ENCODE peak calls at places on chromosomes 13 and 19, in ten cellular contexts. One of them, this sample, is unnamed.

GRCh38 chr19:45761714-45762113 is 7.3 kb downstream of the SIX5 start:
- DNase-seq in glutamatergic neuron: no peak
- DNase-seq in A549: no peak
- DNase-seq in GM12865: no peak
- DNase-seq in uterus: no peak
- DNase-seq in foreskin fibroblast: no peak
- DNase-seq in progenitor cell of endocrine pancreas: no peak
- DNase-seq in AG09309: no peak
- DNase-seq in IMR-90: no peak
- DNase-seq in heart left ventricle: no peak
- DNase-seq in this sample: no peak

GRCh38 chr13:59658027-59658735 is 505.5 kb downstream of the DIAPH3 start:
- DNase-seq in uterus: no peak
- DNase-seq in heart left ventricle: no peak
- DNase-seq in AG09309: no peak
- DNase-seq in GM12865: no peak
- DNase-seq in IMR-90: no peak
- DNase-seq in progenitor cell of endocrine pancreas: no peak
- DNase-seq in A549: no peak
- DNase-seq in foreskin fibroblast: no peak
- DNase-seq in glutamatergic neuron: no peak
- DNase-seq in this sample: no peak

GRCh38 chr19:42519108-42519507 is 9.2 kb downstream of the CEACAM1 start:
- DNase-seq in glutamatergic neuron: no peak
- DNase-seq in heart left ventricle: no peak
- DNase-seq in AG09309: no peak
- DNase-seq in foreskin fibroblast: no peak
- DNase-seq in A549: no peak
- DNase-seq in uterus: no peak
- DNase-seq in IMR-90: no peak
- DNase-seq in GM12865: no peak
- DNase-seq in progenitor cell of endocrine pancreas: no peak
- DNase-seq in this sample: no peak

GRCh38 chr13:80363890-80364503 is 23.1 kb upstream of the SPRY2 start:
- DNase-seq in heart left ventricle: no peak
- DNase-seq in AG09309: no peak
- DNase-seq in A549: no peak
- DNase-seq in IMR-90: peak; percentile 49
- DNase-seq in foreskin fibroblast: peak; percentile 67
- DNase-seq in glutamatergic neuron: no peak
- DNase-seq in uterus: no peak
- DNase-seq in progenitor cell of endocrine pancreas: no peak
- DNase-seq in GM12865: peak; percentile 23
- DNase-seq in this sample: no peak

GRCh38 chr13:98172570-98173405 is 4.3 kb downstream of the RNF113B start:
- DNase-seq in heart left ventricle: no peak
- DNase-seq in AG09309: no peak
- DNase-seq in glutamatergic neuron: no peak
- DNase-seq in uterus: no peak
- DNase-seq in IMR-90: peak; percentile 45
- DNase-seq in GM12865: no peak
- DNase-seq in A549: no peak
- DNase-seq in foreskin fibroblast: peak; percentile 18
- DNase-seq in progenitor cell of endocrine pancreas: no peak
- DNase-seq in this sample: no peak

GRCh38 chr13:102402292-102402691 is 444 bp upstream of the FGF14 start:
- DNase-seq in glutamatergic neuron: peak; percentile 77
- DNase-seq in foreskin fibroblast: peak; percentile 86
- DNase-seq in heart left ventricle: peak; percentile 37
- DNase-seq in progenitor cell of endocrine pancreas: no peak
- DNase-seq in GM12865: no peak
- DNase-seq in uterus: peak; percentile 23
- DNase-seq in IMR-90: peak; percentile 39
- DNase-seq in A549: no peak
- DNase-seq in AG09309: no peak
- DNase-seq in this sample: no peak

GRCh38 chr19:2039082-2039958 is 11.7 kb downstream of the MKNK2 start:
- DNase-seq in IMR-90: no peak
- DNase-seq in GM12865: peak; percentile 10
- DNase-seq in glutamatergic neuron: peak; percentile 32
- DNase-seq in heart left ventricle: peak; percentile 55
- DNase-seq in uterus: no peak
- DNase-seq in progenitor cell of endocrine pancreas: no peak
- DNase-seq in AG09309: no peak
- DNase-seq in foreskin fibroblast: no peak
- DNase-seq in A549: no peak
- DNase-seq in this sample: no peak

GRCh38 chr13:100269837-100270236 is 180.9 kb downstream of the PCCA start:
- DNase-seq in A549: no peak
- DNase-seq in foreskin fibroblast: peak; percentile 83
- DNase-seq in GM12865: no peak
- DNase-seq in uterus: peak; percentile 59
- DNase-seq in glutamatergic neuron: no peak
- DNase-seq in AG09309: peak; percentile 7
- DNase-seq in heart left ventricle: peak; percentile 75
- DNase-seq in progenitor cell of endocrine pancreas: no peak
- DNase-seq in IMR-90: peak; percentile 82
- DNase-seq in this sample: peak; percentile 13

GRCh38 chr13:103431880-103432279 is 365.7 kb upstream of the SLC10A2 start:
- DNase-seq in A549: no peak
- DNase-seq in AG09309: no peak
- DNase-seq in glutamatergic neuron: no peak
- DNase-seq in foreskin fibroblast: no peak
- DNase-seq in progenitor cell of endocrine pancreas: no peak
- DNase-seq in IMR-90: no peak
- DNase-seq in heart left ventricle: no peak
- DNase-seq in GM12865: no peak
- DNase-seq in uterus: no peak
- DNase-seq in this sample: no peak

GRCh38 chr13:111272117-111272516 is 48.3 kb upstream of the TEX29 start:
- DNase-seq in GM12865: no peak
- DNase-seq in heart left ventricle: no peak
- DNase-seq in glutamatergic neuron: no peak
- DNase-seq in A549: no peak
- DNase-seq in IMR-90: no peak
- DNase-seq in uterus: no peak
- DNase-seq in AG09309: no peak
- DNase-seq in foreskin fibroblast: no peak
- DNase-seq in progenitor cell of endocrine pancreas: no peak
- DNase-seq in this sample: no peak

GRCh38 chr13:72637561-72637960 is 89.9 kb downstream of the MZT1 start:
- DNase-seq in GM12865: no peak
- DNase-seq in glutamatergic neuron: no peak
- DNase-seq in IMR-90: no peak
- DNase-seq in heart left ventricle: no peak
- DNase-seq in A549: no peak
- DNase-seq in progenitor cell of endocrine pancreas: no peak
- DNase-seq in foreskin fibroblast: no peak
- DNase-seq in uterus: no peak
- DNase-seq in AG09309: no peak
- DNase-seq in this sample: no peak

GRCh38 chr13:101473458-101473857 is 21.0 kb downstream of the ITGBL1 start:
- DNase-seq in foreskin fibroblast: peak; percentile 97
- DNase-seq in AG09309: no peak
- DNase-seq in GM12865: no peak
- DNase-seq in heart left ventricle: peak; percentile 41
- DNase-seq in glutamatergic neuron: no peak
- DNase-seq in uterus: no peak
- DNase-seq in progenitor cell of endocrine pancreas: no peak
- DNase-seq in IMR-90: peak; percentile 91
- DNase-seq in A549: no peak
- DNase-seq in this sample: peak; percentile 85

GRCh38 chr19:23996549-23996948 is 81.9 kb downstream of the ZNF726 start:
- DNase-seq in GM12865: no peak
- DNase-seq in heart left ventricle: no peak
- DNase-seq in AG09309: no peak
- DNase-seq in uterus: no peak
- DNase-seq in A549: peak; percentile 35
- DNase-seq in foreskin fibroblast: peak; percentile 12
- DNase-seq in IMR-90: no peak
- DNase-seq in progenitor cell of endocrine pancreas: no peak
- DNase-seq in glutamatergic neuron: no peak
- DNase-seq in this sample: no peak

GRCh38 chr13:46542833-46543232 is 10.1 kb upstream of the LRCH1 start:
- DNase-seq in IMR-90: no peak
- DNase-seq in A549: no peak
- DNase-seq in GM12865: peak; percentile 46
- DNase-seq in uterus: no peak
- DNase-seq in heart left ventricle: no peak
- DNase-seq in glutamatergic neuron: no peak
- DNase-seq in AG09309: no peak
- DNase-seq in progenitor cell of endocrine pancreas: no peak
- DNase-seq in foreskin fibroblast: no peak
- DNase-seq in this sample: no peak

GRCh38 chr13:101049166-101049850 is 367.0 kb downstream of the NALCN start:
- DNase-seq in IMR-90: no peak
- DNase-seq in AG09309: no peak
- DNase-seq in A549: no peak
- DNase-seq in foreskin fibroblast: no peak
- DNase-seq in glutamatergic neuron: no peak
- DNase-seq in GM12865: no peak
- DNase-seq in heart left ventricle: no peak
- DNase-seq in progenitor cell of endocrine pancreas: no peak
- DNase-seq in uterus: no peak
- DNase-seq in this sample: no peak

GRCh38 chr19:9850235-9850959 is 15.3 kb downstream of the PIN1 start:
- DNase-seq in uterus: no peak
- DNase-seq in foreskin fibroblast: no peak
- DNase-seq in AG09309: no peak
- DNase-seq in glutamatergic neuron: peak; percentile 78
- DNase-seq in A549: no peak
- DNase-seq in IMR-90: no peak
- DNase-seq in progenitor cell of endocrine pancreas: no peak
- DNase-seq in GM12865: no peak
- DNase-seq in heart left ventricle: no peak
- DNase-seq in this sample: no peak

GRCh38 chr19:9848060-9848459 is 12.9 kb downstream of the PIN1 start:
- DNase-seq in AG09309: no peak
- DNase-seq in GM12865: no peak
- DNase-seq in A549: no peak
- DNase-seq in IMR-90: no peak
- DNase-seq in uterus: no peak
- DNase-seq in glutamatergic neuron: peak; percentile 76
- DNase-seq in heart left ventricle: no peak
- DNase-seq in progenitor cell of endocrine pancreas: peak; percentile 40
- DNase-seq in foreskin fibroblast: no peak
- DNase-seq in this sample: no peak

GRCh38 chr19:9848761-9849160 is 13.6 kb downstream of the PIN1 start:
- DNase-seq in progenitor cell of endocrine pancreas: no peak
- DNase-seq in uterus: no peak
- DNase-seq in glutamatergic neuron: no peak
- DNase-seq in IMR-90: no peak
- DNase-seq in foreskin fibroblast: no peak
- DNase-seq in GM12865: no peak
- DNase-seq in A549: no peak
- DNase-seq in heart left ventricle: no peak
- DNase-seq in AG09309: no peak
- DNase-seq in this sample: no peak

GRCh38 chr19:9849786-9850185 is 14.7 kb downstream of the PIN1 start:
- DNase-seq in heart left ventricle: no peak
- DNase-seq in uterus: no peak
- DNase-seq in GM12865: no peak
- DNase-seq in AG09309: no peak
- DNase-seq in foreskin fibroblast: no peak
- DNase-seq in A549: no peak
- DNase-seq in glutamatergic neuron: no peak
- DNase-seq in progenitor cell of endocrine pancreas: no peak
- DNase-seq in IMR-90: no peak
- DNase-seq in this sample: no peak

GRCh38 chr19:9847087-9847671 is 12.1 kb downstream of the PIN1 start:
- DNase-seq in GM12865: peak; percentile 20
- DNase-seq in A549: peak; percentile 66
- DNase-seq in progenitor cell of endocrine pancreas: no peak
- DNase-seq in uterus: peak; percentile 69
- DNase-seq in AG09309: peak; percentile 91
- DNase-seq in IMR-90: peak; percentile 97
- DNase-seq in heart left ventricle: peak; percentile 50
- DNase-seq in foreskin fibroblast: peak; percentile 97
- DNase-seq in glutamatergic neuron: peak; percentile 78
- DNase-seq in this sample: peak; percentile 95
- TF ChIP-seq CTCF in GM12865: no peak
- TF ChIP-seq CTCF in A549: peak; percentile 48
- TF ChIP-seq CTCF in progenitor cell of endocrine pancreas: peak; percentile 40
- TF ChIP-seq CTCF in uterus: peak; percentile 34
- TF ChIP-seq CTCF in AG09309: peak; percentile 97
- TF ChIP-seq CTCF in IMR-90: peak; percentile 92
- TF ChIP-seq CTCF in heart left ventricle: no peak
- TF ChIP-seq CTCF in foreskin fibroblast: peak; percentile 76
- TF ChIP-seq CTCF in glutamatergic neuron: peak; percentile 24
- TF ChIP-seq CTCF in this sample: peak; percentile 92

GRCh38 chr19:48588670-48589399 is 17.7 kb upstream of the SPACA4 start:
- DNase-seq in A549: peak; percentile 90
- DNase-seq in IMR-90: peak; percentile 78
- DNase-seq in AG09309: no peak
- DNase-seq in uterus: peak; percentile 82
- DNase-seq in heart left ventricle: peak; percentile 94
- DNase-seq in foreskin fibroblast: peak; percentile 95
- DNase-seq in glutamatergic neuron: peak; percentile 96
- DNase-seq in GM12865: peak; percentile 87
- DNase-seq in progenitor cell of endocrine pancreas: peak; percentile 89
- DNase-seq in this sample: peak; percentile 68
- TF ChIP-seq CTCF in A549: peak; percentile 99
- TF ChIP-seq CTCF in IMR-90: peak; percentile 94
- TF ChIP-seq CTCF in AG09309: peak; percentile 97
- TF ChIP-seq CTCF in uterus: peak; percentile 77
- TF ChIP-seq CTCF in heart left ventricle: peak; percentile 91
- TF ChIP-seq CTCF in foreskin fibroblast: peak; percentile 98
- TF ChIP-seq CTCF in glutamatergic neuron: peak; percentile 96
- TF ChIP-seq CTCF in GM12865: peak; percentile 96
- TF ChIP-seq CTCF in progenitor cell of endocrine pancreas: peak; percentile 92
- TF ChIP-seq CTCF in this sample: peak; percentile 95

DNA sequence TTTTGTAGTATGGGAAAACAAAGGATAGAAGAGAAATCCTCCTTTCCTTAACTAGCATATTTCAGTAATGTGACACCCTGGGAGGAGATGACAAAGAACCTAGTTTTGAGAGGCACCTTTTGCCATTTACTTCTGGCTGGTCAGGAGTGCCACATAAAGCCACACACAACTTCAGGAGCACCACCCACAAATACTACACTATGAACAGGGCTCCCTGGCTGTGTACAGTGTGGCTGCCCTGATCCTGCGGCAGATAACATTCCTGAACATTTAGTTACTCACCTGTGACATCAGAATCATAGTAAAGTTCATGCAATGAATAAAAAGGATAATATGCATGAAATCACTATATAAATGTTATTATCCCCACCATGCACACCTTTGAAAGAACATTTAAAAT is 17.4 kb upstream of the IRS2 start:
- DNase-seq in AG09309: no peak
- DNase-seq in glutamatergic neuron: no peak
- DNase-seq in progenitor cell of endocrine pancreas: no peak
- DNase-seq in IMR-90: no peak
- DNase-seq in foreskin fibroblast: no peak
- DNase-seq in GM12865: no peak
- DNase-seq in heart left ventricle: no peak
- DNase-seq in A549: no peak
- DNase-seq in uterus: no peak
- DNase-seq in this sample: no peak
- TF ChIP-seq CTCF in AG09309: no peak
- TF ChIP-seq CTCF in glutamatergic neuron: no peak
- TF ChIP-seq CTCF in progenitor cell of endocrine pancreas: no peak
- TF ChIP-seq CTCF in IMR-90: no peak
- TF ChIP-seq CTCF in foreskin fibroblast: no peak
- TF ChIP-seq CTCF in GM12865: no peak
- TF ChIP-seq CTCF in heart left ventricle: no peak
- TF ChIP-seq CTCF in A549: no peak
- TF ChIP-seq CTCF in uterus: no peak
- TF ChIP-seq CTCF in this sample: no peak

GRCh38 chr19:57240311-57241090 is at the start of gene ZNF805:
- DNase-seq in IMR-90: peak; percentile 89
- DNase-seq in progenitor cell of endocrine pancreas: peak; percentile 80
- DNase-seq in GM12865: peak; percentile 97
- DNase-seq in heart left ventricle: peak; percentile 98
- DNase-seq in glutamatergic neuron: peak; percentile 94
- DNase-seq in A549: peak; percentile 96
- DNase-seq in uterus: peak; percentile 96
- DNase-seq in foreskin fibroblast: peak; percentile 97
- DNase-seq in AG09309: peak; percentile 49
- DNase-seq in this sample: peak; percentile 85
- TF ChIP-seq CTCF in IMR-90: no peak
- TF ChIP-seq CTCF in progenitor cell of endocrine pancreas: no peak
- TF ChIP-seq CTCF in GM12865: peak; percentile 8
- TF ChIP-seq CTCF in heart left ventricle: no peak
- TF ChIP-seq CTCF in glutamatergic neuron: no peak
- TF ChIP-seq CTCF in A549: no peak
- TF ChIP-seq CTCF in uterus: no peak
- TF ChIP-seq CTCF in foreskin fibroblast: no peak
- TF ChIP-seq CTCF in AG09309: no peak
- TF ChIP-seq CTCF in this sample: peak; percentile 57

This sample was measured in HFFc6.